ENCODE peak calls at places on chromosomes 2 and 18, in four cellular contexts. Q is lower lobe of right lung, Z is heart left ventricle, L is mucosa of descending colon. X is an unnamed sample. For H3K4me1, the result is how much of the 10 kb centered on the place peaks cover.

GRCh38 chr2:228644199-228644598 is 462.7 kb upstream of the SPHKAP start:
- DNase-seq in Q (no peak), Z (no peak), L (no peak), X (no peak)

GRCh38 chr18:58098706-58099105 is 54.7 kb downstream of the NEDD4L start:
- DNase-seq in Q (no peak), Z (no peak), L (no peak), X (no peak)

GRCh38 chr2:197297772-197298318 is 12.7 kb downstream of the ANKRD44 start:
- DNase-seq in Q (no peak), Z (no peak), L (no peak), X (no peak)

GRCh38 chr2:227106845-227107759 is 56.9 kb downstream of the COL4A4 start:
- DNase-seq in Q (no peak), Z (no peak), L (peak), X (peak)

GRCh38 chr2:147224070-147224469 is 620.8 kb upstream of the ACVR2A start:
- DNase-seq in Q (no peak), Z (no peak), L (no peak), X (no peak)

GRCh38 chr2:39515897-39516346 is 78.8 kb upstream of the MAP4K3 start:
- DNase-seq in Q (no peak), Z (no peak), L (no peak), X (no peak)

GRCh38 chr2:17233157-17233556 is 285.1 kb downstream of the RAD51AP2 start:
- DNase-seq in Q (no peak), Z (no peak), L (no peak), X (no peak)

GRCh38 chr2:23794234-23794633 is 132.7 kb downstream of the ATAD2B start:
- DNase-seq in Q (no peak), Z (no peak), L (no peak), X (no peak)

GRCh38 chr2:232336241-232336736 is 42.3 kb upstream of the ALPP start:
- DNase-seq in Q (peak), Z (peak), L (no peak), X (no peak)

GRCh38 chr2:179712825-179713224 is 148.6 kb downstream of the ZNF385B start:
- DNase-seq in Q (no peak), Z (no peak), L (no peak), X (no peak)

GRCh38 chr2:27606611-27607010 is 22.2 kb downstream of the CCDC121 start:
- DNase-seq in Q (no peak), Z (no peak), L (no peak), X (no peak)

DNA sequence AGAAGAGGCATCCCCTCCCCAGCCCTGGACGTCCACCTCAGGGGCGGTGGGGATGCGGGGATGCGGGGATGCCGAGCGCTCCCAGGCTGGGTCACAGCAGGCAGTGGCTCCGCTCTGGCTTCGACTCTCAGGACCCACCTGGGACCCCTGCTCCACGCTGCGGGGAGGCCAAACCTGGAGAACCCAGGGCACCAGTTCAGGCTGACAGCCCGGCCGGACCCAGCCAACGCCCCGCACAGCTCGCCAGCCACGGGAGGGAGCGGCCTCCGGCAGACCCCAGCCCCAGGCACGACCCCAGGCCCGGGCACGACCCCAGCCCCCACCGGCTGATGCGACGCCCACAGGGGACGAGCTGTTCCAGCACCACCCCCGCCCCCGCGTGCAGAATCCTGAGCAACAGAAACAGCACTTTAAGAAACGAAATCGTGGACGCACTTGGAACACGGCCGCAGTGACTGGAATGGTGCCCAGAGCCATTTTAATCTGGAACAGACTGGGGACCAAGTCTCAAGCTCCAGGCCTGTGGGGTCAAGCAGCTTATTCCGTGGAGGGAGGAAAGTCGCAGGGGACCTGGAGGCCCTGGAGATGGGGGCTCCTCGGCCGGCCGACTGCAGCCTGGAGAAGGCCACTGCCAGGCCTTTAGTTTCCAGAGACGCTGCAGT is 74.3 kb downstream of the MBP start:
- DNase-seq in Q (no peak), Z (peak), L (peak), X (no peak)
- H3K4me1 ChIP-seq in Q (half or more), Z (half or more), L (under half), X (under half)

GRCh38 chr18:8507361-8507760 is 101.9 kb upstream of the RAB12 start:
- DNase-seq in Q (no peak), Z (no peak), L (no peak), X (no peak)
- TF ChIP-seq CTCF in Q (peak), Z (no peak), L (no peak), X (peak)

DNA sequence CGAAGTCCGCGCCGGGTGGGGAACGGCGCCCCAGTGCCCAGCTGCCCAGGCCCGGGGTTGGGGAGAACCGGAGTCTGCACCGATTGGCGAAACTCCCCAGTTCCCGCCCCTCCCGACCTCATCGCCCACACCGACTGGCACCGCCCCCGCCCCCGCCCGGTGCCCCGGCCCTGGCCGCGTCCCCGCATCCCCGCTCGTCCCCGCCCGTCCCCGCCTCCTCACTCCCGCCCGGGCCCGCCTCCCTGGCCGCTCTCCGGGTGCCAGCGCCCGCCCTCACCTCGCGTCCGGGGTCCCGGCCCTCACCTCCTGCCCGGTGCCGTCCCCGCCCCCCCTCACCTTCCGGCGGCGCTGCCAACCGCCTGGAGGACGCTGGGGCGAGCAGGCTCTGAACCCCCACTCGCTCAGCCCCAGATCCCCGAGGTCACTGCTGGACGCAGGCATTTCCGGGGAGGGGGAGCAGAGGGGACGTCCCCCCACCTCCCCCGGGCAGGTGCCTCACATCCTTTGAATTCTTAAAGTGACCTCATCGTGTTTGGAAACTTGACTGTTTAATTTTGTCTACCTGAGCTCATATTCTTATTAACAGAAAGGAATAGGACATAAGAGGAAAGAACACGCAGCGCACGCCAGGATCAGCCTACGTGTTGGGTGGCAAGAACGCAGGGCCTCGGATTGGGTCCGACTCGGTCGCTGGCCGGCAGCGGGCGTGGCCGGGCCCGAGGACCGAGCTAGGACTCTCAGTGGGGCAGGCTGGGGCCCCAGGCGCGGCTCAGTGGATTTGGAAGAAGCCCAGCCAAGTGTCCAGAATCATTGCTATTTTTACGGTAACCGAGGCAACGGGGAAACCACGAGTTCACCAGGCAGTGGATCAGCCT is at the start of gene FAM110C:
- DNase-seq in Q (peak), Z (peak), L (peak), X (peak)
- H3K4me3 ChIP-seq in Q (peak), Z (peak), L (peak), X (peak)

GRCh38 chr18:2979027-2979570 is 33.8 kb downstream of the LPIN2 start:
- DNase-seq in Q (no peak), Z (no peak), L (no peak), X (no peak)

GRCh38 chr18:2979871-2980606 is 32.9 kb downstream of the LPIN2 start:
- DNase-seq in Q (peak), Z (no peak), L (no peak), X (no peak)

GRCh38 chr18:2981212-2981728 is 31.7 kb downstream of the LPIN2 start:
- DNase-seq in Q (no peak), Z (no peak), L (no peak), X (no peak)

GRCh38 chr18:2978626-2979025 is 34.3 kb downstream of the LPIN2 start:
- DNase-seq in Q (no peak), Z (no peak), L (no peak), X (no peak)

GRCh38 chr18:2980607-2980923 is 32.4 kb downstream of the LPIN2 start:
- DNase-seq in Q (no peak), Z (no peak), L (no peak), X (no peak)
- H3K4me1 ChIP-seq in Q (half or more), Z (half or more), L (half or more), X (half or more)

GRCh38 chr2:43097650-43098049 is 128.8 kb downstream of the ZFP36L2 start:
- DNase-seq in Q (no peak), Z (no peak), L (no peak), X (no peak)

GRCh38 chr2:43088148-43089073 is 138.0 kb downstream of the ZFP36L2 start:
- DNase-seq in Q (no peak), Z (no peak), L (no peak), X (peak)

GRCh38 chr2:43095533-43096295 is 130.7 kb downstream of the ZFP36L2 start:
- DNase-seq in Q (no peak), Z (no peak), L (no peak), X (no peak)

GRCh38 chr2:43090317-43090716 is 136.1 kb downstream of the ZFP36L2 start:
- DNase-seq in Q (no peak), Z (no peak), L (no peak), X (no peak)

GRCh38 chr2:43092520-43093179 is 133.8 kb downstream of the ZFP36L2 start:
- DNase-seq in Q (no peak), Z (no peak), L (no peak), X (no peak)
- TF ChIP-seq CTCF in Q (no peak), Z (no peak), L (no peak), X (no peak)

GRCh38 chr2:44836916-44837315 is 104.6 kb upstream of the SIX3 start:
- DNase-seq in Q (no peak), Z (no peak), L (no peak), X (no peak)
- H3K4me3 ChIP-seq in Q (no peak), Z (no peak), L (no peak), X (no peak)

GRCh38 chr18:45342653-45343052 is 272.6 kb upstream of the SLC14A2 start:
- DNase-seq in Q (no peak), Z (no peak), L (no peak), X (no peak)
- H3K4me1 ChIP-seq in Q (under half), Z (under half), L (under half), X (under half)

GRCh38 chr2:171274757-171275156 is 114.1 kb upstream of the TLK1 start:
- DNase-seq in Q (no peak), Z (no peak), L (no peak), X (no peak)
- TF ChIP-seq CTCF in Q (no peak), Z (no peak), L (no peak), X (no peak)

X was measured in Caco-2.